ENCODE peak calls at places on chromosome 10, in four cellular contexts. D, A, F and K are unnamed samples.

GRCh38 chr10:114541081-114541833 is 116.8 kb downstream of the ABLIM1 start:
- DNase-seq in D (no peak), A (peak), F (peak), K (peak)

GRCh38 chr10:128793726-128794655 is 667.8 kb upstream of the MKI67 start:
- DNase-seq in D (no peak), A (no peak), F (no peak), K (no peak)

GRCh38 chr10:43461950-43462349 is 25.0 kb downstream of the ZNF487 start:
- DNase-seq in D (no peak), F (no peak), A (no peak), K (no peak)

GRCh38 chr10:63409465-63410027 is 56.2 kb downstream of the JMJD1C start:
- DNase-seq in D (no peak), F (no peak), A (no peak), K (no peak)

GRCh38 chr10:123443924-123444323 is 222.2 kb upstream of the GPR26 start:
- DNase-seq in F (no peak), A (peak), D (no peak), K (no peak)

GRCh38 chr10:24277277-24277676 is 68.3 kb downstream of the KIAA1217 start:
- DNase-seq in A (no peak), D (no peak), F (no peak), K (no peak)

GRCh38 chr10:24952701-24953349 is 419 bp upstream of the PRTFDC1 start:
- DNase-seq in D (no peak), F (peak), A (peak), K (peak)

GRCh38 chr10:48683424-48683823 is 1.2 kb upstream of the WDFY4 start:
- DNase-seq in D (no peak), A (no peak), F (no peak), K (no peak)

GRCh38 chr10:79243211-79244067 is 103.8 kb upstream of the PPIF start:
- DNase-seq in F (peak), A (peak), D (no peak), K (no peak)

GRCh38 chr10:121596668-121597503 is 1.4 kb downstream of the FGFR2 start:
- DNase-seq in F (peak), A (peak), D (no peak), K (no peak)

GRCh38 chr10:16116404-16117304 is 256.3 kb upstream of the MINDY3 start:
- DNase-seq in D (no peak), A (no peak), F (no peak), K (no peak)

GRCh38 chr10:72692897-72693598 is 1.1 kb downstream of the MCU start:
- DNase-seq in D (no peak), F (no peak), A (no peak), K (no peak)

GRCh38 chr10:32937824-32938482 is 20.1 kb downstream of the ITGB1 start:
- DNase-seq in D (no peak), F (no peak), A (peak), K (no peak)

GRCh38 chr10:122796796-122797195 is 48.9 kb downstream of the CUZD1 start:
- DNase-seq in F (no peak), D (no peak), A (no peak), K (no peak)

GRCh38 chr10:27530477-27530876 is 26.4 kb downstream of the RAB18 start:
- DNase-seq in A (no peak), D (no peak), F (no peak), K (no peak)

GRCh38 chr10:133307776-133308430 is 769 bp downstream of the TUBGCP2 start:
- DNase-seq in D (peak), F (peak), A (no peak), K (no peak)

GRCh38 chr10:89283988-89284475 is 17.8 kb upstream of the IFIT2 start:
- DNase-seq in A (peak), D (no peak), F (peak), K (peak)

GRCh38 chr10:50575477-50576244 is 48.1 kb downstream of the SGMS1 start:
- DNase-seq in F (no peak), D (no peak), A (no peak), K (no peak)

GRCh38 chr10:132395704-132396494 is 1.1 kb upstream of the PWWP2B start:
- DNase-seq in A (peak), D (no peak), F (peak), K (peak)

GRCh38 chr10:26881600-26882331 is 21.0 kb upstream of the ABI1 start:
- DNase-seq in D (no peak), F (no peak), A (no peak), K (no peak)

GRCh38 chr10:22183771-22184466 is 33.9 kb downstream of the EBLN1 start:
- DNase-seq in F (no peak), A (no peak), D (no peak), K (no peak)

GRCh38 chr10:105063796-105064195 is 422.7 kb downstream of the SORCS3 start:
- DNase-seq in F (peak), A (no peak), D (no peak), K (no peak)

GRCh38 chr10:132698761-132699391 is 87.1 kb downstream of the NKX6-2 start:
- DNase-seq in D (no peak), F (no peak), A (peak), K (peak)

GRCh38 chr10:114404171-114405010 is at the start of gene AFAP1L2:
- DNase-seq in D (no peak), A (peak), F (peak), K (no peak)

GRCh38 chr10:17175551-17175950 is 25.9 kb downstream of the TRDMT1 start:
- DNase-seq in A (no peak), D (no peak), F (no peak), K (no peak)

GRCh38 chr10:124030061-124030460 is 63.3 kb downstream of the CHST15 start:
- DNase-seq in D (no peak), A (no peak), F (no peak), K (no peak)

GRCh38 chr10:70458329-70459060 is 17.0 kb upstream of the NODAL start:
- DNase-seq in F (peak), D (no peak), A (peak), K (peak)

GRCh38 chr10:22345301-22346086 is at the start of gene SPAG6:
- DNase-seq in D (no peak), A (peak), F (peak), K (no peak)

GRCh38 chr10:70560511-70560931 is 42.0 kb downstream of the PRF1 start:
- DNase-seq in D (no peak), A (peak), F (no peak), K (no peak)

GRCh38 chr10:77926566-77927342 is at the start of gene DLG5:
- DNase-seq in D (no peak), A (peak), F (peak), K (peak)

GRCh38 chr10:61304751-61305150 is 148.4 kb downstream of the TMEM26 start:
- DNase-seq in F (no peak), D (no peak), A (no peak), K (no peak)

GRCh38 chr10:102240467-102241036 is 760 bp downstream of the PITX3 start:
- DNase-seq in D (no peak), F (peak), A (no peak), K (peak)

GRCh38 chr10:14010083-14010551 is 320.6 kb downstream of the FRMD4A start:
- DNase-seq in F (no peak), D (no peak), A (no peak), K (no peak)

GRCh38 chr10:33542747-33543505 is 208.5 kb upstream of the NRP1 start:
- DNase-seq in A (no peak), F (no peak), D (no peak), K (no peak)

DNA sequence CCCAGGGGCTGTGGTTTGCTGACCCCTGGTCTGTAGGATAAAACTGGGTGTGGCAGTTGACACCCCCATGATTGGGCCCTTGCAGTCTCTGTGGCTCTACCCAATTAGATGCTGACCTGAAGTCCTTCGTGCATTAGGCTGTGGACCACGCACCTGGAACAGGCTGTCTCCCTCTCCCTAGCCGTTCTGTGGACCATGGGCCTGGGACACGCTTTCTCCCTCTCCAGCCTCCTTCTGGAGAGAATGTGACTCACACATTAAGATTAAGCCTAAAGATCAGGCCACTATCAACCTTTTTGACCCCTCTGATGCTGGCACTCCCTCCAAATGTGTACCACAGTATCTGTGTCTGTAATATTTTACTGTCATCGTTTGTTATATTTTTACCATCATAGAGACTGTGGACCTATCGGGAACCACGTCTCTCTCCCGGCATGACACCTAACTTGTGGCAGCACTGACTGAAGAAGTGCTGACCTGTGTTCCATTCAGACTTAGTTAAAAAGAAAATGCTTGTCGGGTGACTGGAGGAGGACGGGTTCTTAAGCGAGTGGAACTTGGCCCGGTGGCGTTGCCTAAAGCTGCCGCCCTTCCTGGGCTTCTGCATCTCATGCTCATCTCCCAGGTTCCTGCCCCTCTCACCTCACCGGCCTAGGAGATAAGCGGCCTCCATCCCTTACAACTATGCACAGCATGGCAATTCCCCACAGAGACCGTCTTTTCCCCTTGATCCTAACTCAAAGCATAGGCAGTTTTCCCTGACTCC is 92.9 kb downstream of the WDR37 start:
- DNase-seq in F (no peak), A (no peak), D (no peak), K (no peak)
- TF ChIP-seq CTCF in F (no peak), A (no peak), D (no peak), K (no peak)

GRCh38 chr10:31467791-31468535 is 148.9 kb downstream of the ZEB1 start:
- DNase-seq in F (no peak), A (no peak), D (no peak), K (no peak)

GRCh38 chr10:31468536-31468859 is 149.5 kb downstream of the ZEB1 start:
- DNase-seq in F (no peak), D (no peak), A (no peak), K (no peak)

GRCh38 chr10:31460242-31460641 is 141.2 kb downstream of the ZEB1 start:
- DNase-seq in F (no peak), A (no peak), D (no peak), K (no peak)

GRCh38 chr10:31466313-31466712 is 147.3 kb downstream of the ZEB1 start:
- DNase-seq in A (no peak), F (no peak), D (no peak), K (no peak)

GRCh38 chr10:31464552-31464951 is 145.5 kb downstream of the ZEB1 start:
- DNase-seq in A (no peak), F (no peak), D (no peak), K (no peak)
- TF ChIP-seq CTCF in A (no peak), F (no peak), D (no peak), K (no peak)

GRCh38 chr10:18216482-18216881 is 76.3 kb downstream of the CACNB2 start:
- DNase-seq in F (no peak), A (no peak), D (no peak), K (no peak)
- TF ChIP-seq CTCF in F (peak), A (peak), D (peak), K (no peak)

DNA sequence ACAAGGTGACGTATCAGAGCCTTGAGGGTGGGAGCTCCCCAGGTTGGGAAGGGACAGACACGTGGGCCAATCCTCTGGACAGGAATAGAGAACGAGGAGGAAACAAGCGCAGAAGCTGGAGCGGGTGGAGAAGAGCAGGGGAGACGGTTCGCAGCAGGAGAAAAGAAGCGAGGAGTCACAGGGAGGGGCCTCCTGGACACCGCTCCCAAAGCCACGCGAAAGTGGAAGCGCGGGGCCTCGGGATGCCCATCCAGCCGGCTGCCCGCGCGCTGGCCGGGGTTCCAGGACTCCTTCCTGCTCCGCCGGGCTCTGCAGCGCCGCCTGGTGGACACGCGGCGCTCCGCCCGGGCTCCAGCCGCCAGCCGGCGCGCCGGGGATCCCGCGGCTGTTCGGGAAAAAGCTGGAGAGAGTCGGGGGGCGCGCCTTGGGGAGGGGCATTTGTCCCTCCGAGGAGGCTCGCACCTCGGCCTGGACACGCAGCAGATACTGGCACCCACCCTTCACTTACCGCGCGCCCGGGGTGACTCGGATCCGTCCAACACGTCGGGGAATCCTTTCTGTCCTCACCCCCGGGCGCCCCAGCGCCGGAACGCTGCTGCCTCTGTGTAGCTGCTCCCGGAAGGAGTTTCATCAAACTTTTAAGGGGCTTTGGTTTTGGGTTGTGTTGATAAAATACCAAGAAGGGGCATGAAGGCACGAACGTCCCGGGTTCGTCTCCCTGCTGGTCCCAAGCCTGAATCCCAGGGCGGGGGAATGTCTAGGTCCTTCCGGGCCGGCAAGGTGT is 6.2 kb downstream of the ZNF503 start:
- DNase-seq in D (no peak), A (no peak), F (peak), K (no peak)
- TF ChIP-seq CTCF in D (peak), A (peak), F (peak), K (peak)

GRCh38 chr10:109105725-109106124 is 817.6 kb downstream of the XPNPEP1 start:
- DNase-seq in F (no peak), A (no peak), D (no peak), K (no peak)

GRCh38 chr10:109104806-109105205 is 818.5 kb downstream of the XPNPEP1 start:
- DNase-seq in A (no peak), F (no peak), D (no peak), K (no peak)

GRCh38 chr10:109106604-109107003 is 816.7 kb downstream of the XPNPEP1 start:
- DNase-seq in F (no peak), D (no peak), A (no peak), K (no peak)

DNA sequence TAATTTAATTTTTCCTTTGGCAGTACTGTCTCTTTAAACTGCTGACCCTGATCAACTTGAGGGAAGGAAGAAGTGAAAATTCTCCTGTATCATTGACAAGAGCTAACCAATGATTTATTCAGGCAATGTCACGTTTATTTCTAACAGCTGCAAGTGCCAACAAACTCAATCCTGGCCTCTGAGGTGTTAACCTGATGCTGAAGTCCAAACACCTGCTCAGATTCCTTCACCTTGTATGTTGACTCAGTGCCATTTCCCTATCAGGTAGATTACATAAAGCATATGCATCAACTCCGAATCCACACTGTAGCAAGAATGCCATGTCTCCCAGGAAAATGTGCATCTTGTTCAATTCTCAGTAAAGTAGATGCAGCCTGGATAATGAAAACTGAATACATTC is 820.0 kb downstream of the XPNPEP1 start:
- DNase-seq in A (no peak), D (no peak), F (no peak), K (no peak)
- TF ChIP-seq CTCF in A (no peak), D (no peak), F (no peak), K (no peak)

DNA sequence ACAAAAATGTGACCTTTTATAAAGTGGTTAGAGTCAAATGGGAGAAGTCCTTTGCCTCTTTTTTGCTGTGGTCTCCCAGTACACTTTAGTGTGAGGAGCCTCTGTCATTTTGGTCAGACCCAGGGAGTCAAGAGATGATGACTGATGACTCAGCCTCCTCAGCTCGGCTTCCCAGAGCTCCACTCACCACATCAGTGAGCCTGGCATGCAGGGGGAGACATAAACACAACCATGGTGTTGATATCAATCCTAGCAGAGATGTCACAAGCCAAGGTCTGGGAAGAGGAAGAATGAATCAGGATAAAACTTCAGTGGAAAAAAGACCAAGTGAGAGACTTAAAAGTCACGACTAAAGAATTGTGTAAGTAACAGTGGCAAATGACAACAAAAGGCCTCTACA is 50.1 kb downstream of the TFAM start:
- DNase-seq in D (no peak), F (peak), A (no peak), K (peak)
- TF ChIP-seq CTCF in D (no peak), F (no peak), A (no peak), K (no peak)

GRCh38 chr10:35224045-35224740 is 97.5 kb downstream of the CREM start:
- DNase-seq in F (no peak), D (no peak), A (no peak), K (no peak)

GRCh38 chr10:35226507-35226906 is 99.9 kb downstream of the CREM start:
- DNase-seq in D (no peak), A (no peak), F (no peak), K (no peak)

GRCh38 chr10:35231646-35232045 is 104.7 kb upstream of the CCNY start:
- DNase-seq in D (no peak), A (no peak), F (no peak), K (no peak)

GRCh38 chr10:35225204-35225603 is 98.6 kb downstream of the CREM start:
- DNase-seq in D (no peak), A (no peak), F (no peak), K (no peak)

DNA sequence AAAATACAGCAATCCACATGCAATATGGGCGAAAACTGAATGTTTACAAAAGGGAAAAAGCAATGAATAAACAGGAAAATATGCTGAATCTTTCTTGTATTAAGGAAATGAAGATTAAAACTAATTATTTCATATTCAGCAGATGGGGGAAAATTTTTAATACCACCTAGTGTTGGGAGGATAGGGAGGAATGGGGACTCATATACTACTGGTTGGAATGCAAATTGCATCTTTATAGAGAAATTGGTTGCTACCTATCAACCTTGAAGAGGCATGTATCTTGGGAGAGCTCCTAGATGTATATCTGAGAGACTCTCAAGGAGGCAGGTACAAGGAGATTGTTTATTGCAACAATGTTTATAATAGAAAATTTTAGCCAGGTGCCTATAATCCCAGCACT is 101.4 kb downstream of the CREM start:
- DNase-seq in F (no peak), D (no peak), A (no peak), K (no peak)
- TF ChIP-seq CTCF in F (no peak), D (no peak), A (no peak), K (no peak)